ENCODE peak calls at places on chromosomes 11 and 22, in four cellular contexts. W is HepG2, D is HCT116, A is GM12878. F is an unnamed sample. For H3K36me3, the result is how much of the 10 kb centered on the place peaks cover.

GRCh38 chr11:72328366-72329224 is 84.6 kb upstream of the PHOX2A start:
- ATAC-seq in D (peak), A (no peak), W (no peak), F (no peak)

GRCh38 chr11:106988151-106988806 is 30.0 kb downstream of the GUCY1A2 start:
- ATAC-seq in A (peak), D (no peak), W (no peak), F (peak)

GRCh38 chr22:24937114-24937513 is 9.4 kb downstream of the LHFPL7 start:
- ATAC-seq in W (peak), A (peak), D (peak), F (no peak)

GRCh38 chr11:124882339-124883071 is 15.2 kb downstream of the ROBO4 start:
- ATAC-seq in D (no peak), W (peak), A (no peak), F (peak)

GRCh38 chr11:77602385-77603105 is 12.8 kb downstream of the AQP11 start:
- ATAC-seq in W (peak), D (peak), A (peak), F (no peak)

GRCh38 chr11:13073119-13073981 is 64.2 kb downstream of the RASSF10 start:
- ATAC-seq in W (peak), A (peak), D (peak), F (no peak)

GRCh38 chr22:24429411-24430365 is 2.3 kb downstream of the ADORA2A start:
- ATAC-seq in W (no peak), A (peak), D (no peak), F (no peak)

GRCh38 chr22:20807315-20807752 is 33.4 kb downstream of the SERPIND1 start:
- ATAC-seq in W (no peak), D (peak), A (no peak), F (peak)

GRCh38 chr11:85540635-85541034 is 86.5 kb downstream of the DLG2 start:
- ATAC-seq in W (peak), A (no peak), D (peak), F (no peak)

GRCh38 chr11:72789493-72790131 is 4.2 kb downstream of the STARD10 start:
- ATAC-seq in D (no peak), W (no peak), A (no peak), F (no peak)

GRCh38 chr11:67356867-67357561 is 3.7 kb upstream of the POLD4 start:
- ATAC-seq in A (peak), D (peak), W (no peak), F (no peak)

GRCh38 chr11:83125577-83125976 is 31.4 kb upstream of the PCF11 start:
- ATAC-seq in D (no peak), A (no peak), W (no peak), F (no peak)

GRCh38 chr11:31419138-31419537 is 49.5 kb downstream of the DNAJC24 start:
- ATAC-seq in D (no peak), A (no peak), W (no peak), F (no peak)

GRCh38 chr22:22403771-22404170 is 104.8 kb downstream of the ZNF280B start:
- ATAC-seq in W (peak), D (peak), A (peak), F (no peak)

GRCh38 chr11:58597749-58598148 is 18.9 kb downstream of the ZFP91 start:
- ATAC-seq in A (peak), W (no peak), D (no peak), F (no peak)

GRCh38 chr11:106017088-106017487 is 5.0 kb downstream of the MSANTD4 start:
- ATAC-seq in A (peak), W (no peak), D (no peak), F (no peak)

GRCh38 chr11:11218287-11218986 is 134.6 kb downstream of the CSNK2A3 start:
- ATAC-seq in W (no peak), A (peak), D (no peak), F (no peak)

GRCh38 chr22:42637555-42637954 is 2.8 kb downstream of the ATP5MGL start:
- ATAC-seq in W (no peak), A (no peak), D (no peak), F (no peak)

GRCh38 chr22:29706493-29706892 is 13.3 kb upstream of the CABP7 start:
- ATAC-seq in W (no peak), A (no peak), D (no peak), F (no peak)

GRCh38 chr11:134915212-134915611 is 503.2 kb upstream of the B3GAT1 start:
- ATAC-seq in A (no peak), D (no peak), W (no peak), F (peak)

GRCh38 chr11:1293619-1294015 is 15.8 kb downstream of the TOLLIP start:
- ATAC-seq in W (peak), A (peak), D (peak), F (peak)

GRCh38 chr22:34035209-34035608 is 114.9 kb upstream of the LARGE1 start:
- ATAC-seq in W (peak), D (no peak), A (no peak), F (no peak)

GRCh38 chr11:13126430-13126829 is 117.3 kb downstream of the RASSF10 start:
- ATAC-seq in D (no peak), A (peak), W (no peak), F (no peak)

GRCh38 chr11:110972640-110973039 is 260.4 kb upstream of the ARHGAP20 start:
- ATAC-seq in D (no peak), A (no peak), W (no peak), F (peak)

GRCh38 chr22:29023172-29023796 is 38.3 kb downstream of the C22orf31 start:
- ATAC-seq in W (no peak), D (no peak), A (peak), F (no peak)

GRCh38 chr11:75919525-75919924 is 104.5 kb downstream of the UVRAG start:
- ATAC-seq in D (no peak), W (no peak), A (peak), F (peak)

GRCh38 chr11:122833133-122833470 is 5.2 kb upstream of the CRTAM start:
- ATAC-seq in A (peak), D (no peak), W (no peak), F (no peak)

GRCh38 chr11:10443152-10443551 is 11.9 kb upstream of the AMPD3 start:
- ATAC-seq in W (no peak), A (no peak), D (no peak), F (no peak)

GRCh38 chr11:78810489-78811090 is 235.9 kb upstream of the NARS2 start:
- ATAC-seq in D (no peak), W (no peak), A (no peak), F (peak)

DNA sequence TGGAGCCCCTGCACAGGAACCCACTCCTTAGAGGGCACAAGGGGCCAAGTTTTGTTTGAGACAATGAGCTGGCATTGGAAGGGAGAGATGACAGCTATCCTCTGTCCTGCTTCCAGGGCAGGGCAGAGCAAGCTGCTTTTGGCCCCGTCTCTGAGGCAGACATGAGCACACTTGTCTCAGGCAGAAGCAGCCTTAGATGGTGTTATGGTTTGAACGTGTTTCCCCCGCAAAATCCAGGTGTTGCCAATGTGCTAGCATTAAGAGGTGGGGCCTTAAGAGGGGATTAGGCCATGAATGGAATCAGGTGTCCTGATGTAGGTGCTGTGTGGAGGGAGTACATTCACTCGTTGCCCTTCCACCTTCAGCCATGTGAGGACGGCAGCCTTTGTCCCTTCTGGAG is 2.5 kb downstream of the TP53AIP1 start:
- ATAC-seq in W (no peak), A (no peak), D (no peak), F (no peak)
- TF ChIP-seq POLR2AphosphoS5 in W (no peak), A (no peak), D (no peak), F (no peak)

GRCh38 chr22:37331811-37332536 is 49.7 kb downstream of the CYTH4 start:
- ATAC-seq in A (peak), D (no peak), W (peak), F (no peak)
- TF ChIP-seq CTCF in A (peak), D (no peak), W (peak), F (no peak)

DNA sequence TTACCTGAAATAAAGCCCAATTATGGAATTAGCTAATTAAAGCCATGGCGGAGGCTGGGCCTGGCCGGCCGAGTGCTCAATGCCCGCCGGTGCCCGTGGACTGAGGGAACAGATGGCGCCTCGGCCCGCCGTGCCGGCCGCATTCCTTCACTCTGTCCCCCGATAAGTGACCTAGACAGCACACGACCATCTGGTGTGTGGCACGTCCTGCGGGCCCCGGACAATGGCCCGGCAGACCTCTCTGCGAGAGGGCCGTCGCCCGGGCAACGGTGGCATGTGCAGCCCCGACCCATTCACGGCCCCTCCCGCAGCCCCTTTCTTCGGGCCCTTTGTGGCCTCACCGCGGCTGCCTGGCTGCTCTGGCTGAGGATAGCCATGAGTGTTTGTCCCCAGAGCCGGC is 35.2 kb downstream of the CDKN1C start:
- ATAC-seq in W (no peak), D (no peak), A (no peak), F (no peak)
- H3K36me3 ChIP-seq in W (under half), D (under half), A (under half), F (under half)

GRCh38 chr11:118908264-118908663 is 17.5 kb downstream of the BCL9L start:
- ATAC-seq in W (no peak), D (no peak), A (no peak), F (no peak)

GRCh38 chr11:118909619-118910308 is 16.0 kb downstream of the BCL9L start:
- ATAC-seq in W (peak), D (no peak), A (no peak), F (no peak)

GRCh38 chr11:118908931-118909618 is 16.7 kb downstream of the BCL9L start:
- ATAC-seq in D (no peak), W (no peak), A (no peak), F (peak)

GRCh38 chr11:118907749-118908106 is 18.0 kb downstream of the BCL9L start:
- ATAC-seq in A (no peak), D (no peak), W (no peak), F (no peak)

GRCh38 chr11:118907051-118907748 is 18.5 kb downstream of the BCL9L start:
- ATAC-seq in W (peak), D (peak), A (peak), F (peak)
- TF ChIP-seq POLR2AphosphoS5 in W (no peak), D (peak), A (no peak), F (peak)

GRCh38 chr11:114026355-114026754 is 33.2 kb upstream of the ZBTB16 start:
- ATAC-seq in A (no peak), W (peak), D (peak), F (no peak)
- TF ChIP-seq CTCF in A (no peak), W (peak), D (no peak), F (no peak)

GRCh38 chr11:119303227-119303718 is 13.7 kb downstream of the MCAM start:
- ATAC-seq in W (no peak), A (no peak), D (no peak), F (no peak)

GRCh38 chr11:119298726-119299125 is 18.2 kb downstream of the MCAM start:
- ATAC-seq in A (no peak), W (no peak), D (no peak), F (peak)

GRCh38 chr11:119300198-119300964 is 16.5 kb downstream of the MCAM start:
- ATAC-seq in W (no peak), A (no peak), D (no peak), F (peak)

GRCh38 chr11:119297938-119298337 is 19.0 kb downstream of the MCAM start:
- ATAC-seq in A (no peak), W (no peak), D (no peak), F (no peak)

DNA sequence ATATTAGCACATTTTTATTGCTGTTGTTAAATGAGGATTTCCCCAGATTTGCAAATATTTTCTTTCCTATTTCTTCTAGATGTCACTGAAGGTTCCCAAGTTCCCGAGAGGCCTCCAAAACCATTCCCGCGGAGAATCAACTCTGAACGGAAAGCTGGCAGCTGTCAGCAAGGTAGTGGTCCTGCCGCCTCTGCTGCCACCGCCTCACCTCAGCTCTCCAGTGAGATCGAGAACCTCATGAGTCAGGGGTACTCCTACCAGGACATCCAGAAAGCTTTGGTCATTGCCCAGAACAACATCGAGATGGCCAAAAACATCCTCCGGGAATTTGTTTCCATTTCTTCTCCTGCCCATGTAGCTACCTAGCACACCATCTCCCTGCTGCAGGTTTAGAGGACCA is 17.5 kb downstream of the MCAM start:
- ATAC-seq in A (no peak), W (no peak), D (no peak), F (no peak)
- H3K36me3 ChIP-seq in A (under half), W (under half), D (under half), F (under half)

GRCh38 chr11:86699036-86699791 is 26.8 kb upstream of the ME3 start:
- ATAC-seq in D (no peak), A (no peak), W (no peak), F (no peak)
- TF ChIP-seq POLR2AphosphoS5 in D (no peak), A (no peak), W (no peak), F (no peak)

DNA sequence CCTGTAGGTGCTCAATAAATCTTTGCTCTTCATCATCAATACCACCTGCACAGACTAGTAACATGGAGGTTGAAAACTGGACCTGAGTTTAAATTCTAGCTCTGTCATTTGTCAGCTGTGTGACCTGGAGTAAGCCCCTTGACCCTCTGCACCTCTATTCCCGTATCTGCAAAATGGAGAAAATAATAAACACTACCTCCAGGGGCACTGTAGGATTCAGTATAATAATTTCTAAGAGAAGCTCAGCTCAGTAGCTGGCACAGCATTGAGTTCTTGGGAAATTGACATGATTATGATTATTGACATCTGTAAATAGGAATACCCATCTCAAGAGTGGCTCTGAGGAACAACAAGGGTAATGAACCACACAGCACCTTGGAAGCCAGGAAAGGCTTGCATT is 78.4 kb downstream of the MN1 start:
- ATAC-seq in D (no peak), W (no peak), A (no peak), F (no peak)
- TF ChIP-seq CTCF in D (no peak), W (no peak), A (no peak), F (no peak)

DNA sequence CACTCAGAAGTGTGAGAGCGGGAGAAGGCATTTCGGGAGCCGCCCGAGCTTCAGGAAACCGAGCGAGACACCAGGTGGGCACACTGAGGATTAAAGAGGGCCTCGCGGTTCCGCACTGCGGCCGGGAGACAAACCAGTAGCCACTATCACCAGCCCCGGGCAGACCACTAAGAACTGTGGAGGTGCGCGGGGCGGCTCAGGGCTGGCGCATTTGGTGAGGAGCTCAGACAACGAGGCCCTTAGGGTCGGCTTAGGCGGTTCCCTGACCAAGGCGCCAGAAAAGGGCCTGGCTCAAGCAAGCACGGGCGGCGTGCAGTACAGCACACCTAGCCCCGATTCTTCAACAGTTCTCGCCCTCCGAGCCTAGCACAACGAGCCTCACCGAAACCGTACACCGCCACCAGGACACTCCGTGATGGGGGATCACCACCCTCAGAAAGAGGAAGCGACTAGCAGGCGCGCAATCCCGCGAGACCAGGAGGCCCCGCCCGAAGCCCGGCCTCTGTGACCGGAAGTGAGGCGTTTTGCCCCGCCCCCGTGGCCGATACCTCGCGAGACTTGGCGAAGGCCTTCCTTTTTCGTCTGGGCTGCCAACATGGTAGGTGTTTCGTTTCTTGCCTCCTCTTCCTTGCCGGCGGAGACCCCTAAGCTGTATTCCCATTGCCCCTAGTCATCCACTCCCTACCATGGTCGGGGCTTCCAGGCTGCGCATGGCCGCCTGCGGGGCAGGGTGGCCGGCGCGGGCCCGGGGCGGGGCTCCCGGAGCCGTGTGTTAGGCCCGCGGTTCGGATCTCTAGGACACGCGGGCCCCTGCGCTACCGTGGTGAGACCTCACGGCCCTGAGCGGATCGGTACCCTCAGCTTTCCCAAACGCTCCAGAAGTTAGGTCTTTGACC is at the start of the genes RPL27A and TRIM66:
- ATAC-seq in D (peak), A (peak), W (peak), F (peak)
- H3K36me3 ChIP-seq in D (under half), A (under half), W (under half), F (under half)

GRCh38 chr11:118913411-118914125 is 12.2 kb downstream of the BCL9L start:
- ATAC-seq in W (no peak), A (peak), D (no peak), F (no peak)

GRCh38 chr11:118911880-118912741 is 13.6 kb downstream of the BCL9L start:
- ATAC-seq in D (peak), A (peak), W (peak), F (peak)

GRCh38 chr11:118912742-118913410 is 12.8 kb downstream of the BCL9L start:
- ATAC-seq in W (no peak), A (peak), D (no peak), F (no peak)

GRCh38 chr11:118910309-118911112 is 15.2 kb downstream of the BCL9L start:
- ATAC-seq in D (peak), W (peak), A (no peak), F (peak)

DNA sequence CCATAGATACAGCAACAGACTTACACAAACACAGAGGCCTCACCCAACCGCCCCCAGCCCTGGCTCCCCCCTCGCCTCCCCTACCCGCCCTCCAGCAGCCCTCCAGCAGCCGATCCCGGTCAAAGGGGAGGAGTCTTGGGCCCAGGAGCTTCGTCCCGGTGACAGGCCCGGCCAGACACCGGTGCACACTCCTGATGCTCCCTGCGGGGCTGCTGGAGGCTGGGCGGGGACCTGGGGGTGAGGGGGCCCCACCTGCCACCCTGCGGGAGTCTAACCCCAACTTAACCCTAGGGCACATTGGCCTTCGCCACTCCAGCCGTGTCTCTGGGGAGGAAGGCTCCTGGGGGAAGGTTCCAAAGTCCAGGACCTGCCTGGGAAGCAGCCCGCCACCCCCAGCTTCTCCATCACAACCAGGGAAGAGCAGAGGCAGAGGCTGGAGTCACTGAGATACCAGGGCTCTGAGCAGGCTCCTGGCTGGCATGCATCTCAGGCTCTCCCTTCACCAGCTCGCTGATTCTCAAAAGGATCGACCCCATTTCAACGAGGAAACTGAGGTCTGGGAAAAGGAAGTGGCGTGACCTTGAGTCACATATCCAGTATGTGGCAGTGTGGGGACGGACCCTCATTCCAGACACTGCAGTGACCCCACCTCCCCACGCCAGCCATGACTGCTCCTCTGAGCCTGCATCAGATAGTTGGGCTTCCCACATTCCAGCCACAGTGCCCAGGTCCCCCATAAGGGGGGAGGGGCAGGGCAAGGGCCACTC is 14.4 kb downstream of the BCL9L start:
- ATAC-seq in A (no peak), D (peak), W (peak), F (peak)
- TF ChIP-seq POLR2AphosphoS5 in A (no peak), D (peak), W (no peak), F (no peak)

F was measured in gastroesophageal sphincter.